ENCODE peak calls at places on chromosomes 1 and 21, in five cellular contexts. One of them, this sample, is unnamed.

GRCh38 chr21:36325373-36326010 is 5.5 kb downstream of the MORC3 start:
- DNase-seq in type B pancreatic cell: no peak
- DNase-seq in lung microvascular endothelial cell: peak; percentile 37
- DNase-seq in effector memory CD4-positive, alpha-beta T cell: no peak
- DNase-seq in thyroid gland: no peak
- DNase-seq in this sample: no peak

GRCh38 chr21:18716578-18717138 is 313.1 kb upstream of the TMPRSS15 start:
- DNase-seq in type B pancreatic cell: no peak
- DNase-seq in lung microvascular endothelial cell: no peak
- DNase-seq in effector memory CD4-positive, alpha-beta T cell: no peak
- DNase-seq in thyroid gland: no peak
- DNase-seq in this sample: no peak

GRCh38 chr1:212554401-212554800 is 54.2 kb upstream of the ATF3 start:
- DNase-seq in type B pancreatic cell: no peak
- DNase-seq in lung microvascular endothelial cell: no peak
- DNase-seq in effector memory CD4-positive, alpha-beta T cell: no peak
- DNase-seq in thyroid gland: no peak
- DNase-seq in this sample: no peak

GRCh38 chr1:113042336-113043143 is 30.5 kb upstream of the LRIG2 start:
- DNase-seq in type B pancreatic cell: peak; percentile 75
- DNase-seq in lung microvascular endothelial cell: peak; percentile 91
- DNase-seq in effector memory CD4-positive, alpha-beta T cell: no peak
- DNase-seq in thyroid gland: peak; percentile 46
- DNase-seq in this sample: no peak

GRCh38 chr1:58447891-58448290 is 98.6 kb downstream of the OMA1 start:
- DNase-seq in type B pancreatic cell: no peak
- DNase-seq in lung microvascular endothelial cell: no peak
- DNase-seq in effector memory CD4-positive, alpha-beta T cell: no peak
- DNase-seq in thyroid gland: no peak
- DNase-seq in this sample: no peak

GRCh38 chr1:1435094-1435903 is at the start of gene VWA1:
- DNase-seq in type B pancreatic cell: peak; percentile 88
- DNase-seq in lung microvascular endothelial cell: peak; percentile 67
- DNase-seq in effector memory CD4-positive, alpha-beta T cell: peak; percentile 30
- DNase-seq in thyroid gland: peak; percentile 45
- DNase-seq in this sample: peak; percentile 37

GRCh38 chr1:206478746-206479145 is 8.5 kb downstream of the IKBKE start:
- DNase-seq in type B pancreatic cell: no peak
- DNase-seq in lung microvascular endothelial cell: no peak
- DNase-seq in effector memory CD4-positive, alpha-beta T cell: no peak
- DNase-seq in thyroid gland: no peak
- DNase-seq in this sample: no peak

GRCh38 chr1:119762409-119762808 is 6.3 kb downstream of the HMGCS2 start:
- DNase-seq in type B pancreatic cell: no peak
- DNase-seq in lung microvascular endothelial cell: no peak
- DNase-seq in effector memory CD4-positive, alpha-beta T cell: no peak
- DNase-seq in thyroid gland: no peak
- DNase-seq in this sample: no peak

GRCh38 chr1:155960081-155960745 is 18.1 kb downstream of the ARHGEF2 start:
- DNase-seq in type B pancreatic cell: no peak
- DNase-seq in lung microvascular endothelial cell: no peak
- DNase-seq in effector memory CD4-positive, alpha-beta T cell: no peak
- DNase-seq in thyroid gland: no peak
- DNase-seq in this sample: no peak

GRCh38 chr1:29754608-29755375 is 518.5 kb downstream of the PTPRU start:
- DNase-seq in type B pancreatic cell: peak; percentile 44
- DNase-seq in lung microvascular endothelial cell: no peak
- DNase-seq in effector memory CD4-positive, alpha-beta T cell: no peak
- DNase-seq in thyroid gland: no peak
- DNase-seq in this sample: no peak

GRCh38 chr21:36425286-36425685 is 40.1 kb downstream of the CHAF1B start:
- DNase-seq in type B pancreatic cell: no peak
- DNase-seq in lung microvascular endothelial cell: no peak
- DNase-seq in effector memory CD4-positive, alpha-beta T cell: no peak
- DNase-seq in thyroid gland: no peak
- DNase-seq in this sample: no peak